ENCODE peak calls at places on chromosome 20, in eight cellular contexts. V, R, C, N, H, P, F and Y are unnamed samples.

GRCh38 chr20:760751-761417 is 7.4 kb downstream of the SLC52A3 start:
- DNase-seq in F (peak; percentile 85), R (peak; percentile 66), V (peak; percentile 73), H (peak; percentile 13), C (peak; percentile 91), N (no peak), P (no peak), Y (peak; percentile 43)

GRCh38 chr20:41717464-41717863 is 99.3 kb upstream of the CHD6 start:
- DNase-seq in R (no peak), C (no peak), P (peak; percentile 93), V (no peak), H (peak; percentile 41), F (no peak), N (no peak), Y (no peak)

GRCh38 chr20:2697768-2698167 is 5.2 kb downstream of the EBF4 start:
- DNase-seq in P (no peak), C (peak; percentile 16), N (no peak), F (peak; percentile 41), V (no peak), R (no peak), H (no peak), Y (no peak)

GRCh38 chr20:42461965-42462593 is 727.6 kb downstream of the PTPRT start:
- DNase-seq in P (no peak), N (no peak), H (no peak), V (no peak), F (no peak), C (no peak), R (peak; percentile 5), Y (no peak)

GRCh38 chr20:9551808-9552550 is 37.6 kb downstream of the LAMP5 start:
- DNase-seq in C (no peak), V (no peak), R (no peak), N (no peak), F (no peak), H (no peak), P (no peak), Y (peak; percentile 4)

GRCh38 chr20:36468149-36469000 is 72.9 kb upstream of the MYL9 start:
- DNase-seq in H (no peak), R (no peak), F (no peak), P (no peak), N (no peak), C (no peak), V (no peak), Y (no peak)

GRCh38 chr20:341682-342081 is 5.2 kb upstream of the NRSN2 start:
- DNase-seq in H (peak; percentile 96), V (peak; percentile 49), F (peak; percentile 68), P (no peak), C (no peak), R (no peak), N (no peak), Y (peak; percentile 98)

GRCh38 chr20:31355981-31356380 is 12.4 kb upstream of the DEFB118 start:
- DNase-seq in H (no peak), F (no peak), V (no peak), N (no peak), C (no peak), P (no peak), R (no peak), Y (no peak)

GRCh38 chr20:23048283-23049200 is 930 bp downstream of the THBD start:
- DNase-seq in V (peak; percentile 74), F (peak; percentile 67), N (no peak), R (peak; percentile 38), H (peak; percentile 44), C (peak; percentile 93), P (no peak), Y (peak; percentile 14)

GRCh38 chr20:62501801-62502495 is 26.2 kb upstream of the GATA5 start:
- DNase-seq in F (peak; percentile 77), V (no peak), P (no peak), R (no peak), C (no peak), N (peak; percentile 27), H (peak; percentile 67), Y (peak; percentile 93)

GRCh38 chr20:61369731-61370520 is 117.9 kb downstream of the CDH4 start:
- DNase-seq in C (no peak), P (no peak), V (no peak), H (no peak), F (no peak), N (no peak), R (no peak), Y (no peak)

GRCh38 chr20:2652724-2653510 is 485 bp downstream of the NOP56 start:
- DNase-seq in N (no peak), C (no peak), P (no peak), V (no peak), F (peak; percentile 78), R (peak; percentile 76), H (no peak), Y (peak; percentile 44)

GRCh38 chr20:47275548-47275947 is 81.0 kb downstream of the ZMYND8 start:
- DNase-seq in C (no peak), H (no peak), V (no peak), P (no peak), R (no peak), N (no peak), F (no peak), Y (no peak)

GRCh38 chr20:50013976-50014375 is 31.2 kb downstream of the SNAI1 start:
- DNase-seq in F (no peak), C (no peak), N (no peak), H (no peak), R (no peak), V (no peak), P (no peak), Y (no peak)

GRCh38 chr20:56630086-56630493 is 984 bp downstream of the TFAP2C start:
- DNase-seq in F (peak; percentile 64), C (peak; percentile 91), V (peak; percentile 93), R (peak; percentile 61), N (no peak), H (peak; percentile 56), P (no peak), Y (peak; percentile 92)

GRCh38 chr20:32474967-32475819 is 109.9 kb downstream of the NOL4L start:
- DNase-seq in N (no peak), F (no peak), R (no peak), C (peak; percentile 95), V (peak; percentile 86), P (no peak), H (peak; percentile 93), Y (peak; percentile 97)

GRCh38 chr20:53743607-53744260 is 150.1 kb upstream of the ZNF217 start:
- DNase-seq in C (no peak), P (no peak), N (no peak), F (no peak), V (no peak), H (no peak), R (no peak), Y (no peak)

GRCh38 chr20:51125774-51126173 is 102.9 kb upstream of the KCNG1 start:
- DNase-seq in R (no peak), H (no peak), C (no peak), P (no peak), N (no peak), F (no peak), V (no peak), Y (no peak)

GRCh38 chr20:50144362-50144761 is 9.2 kb downstream of the PEDS1 start:
- DNase-seq in H (peak; percentile 99), P (no peak), V (peak; percentile 42), R (no peak), C (no peak), N (no peak), F (no peak), Y (peak; percentile 95)

GRCh38 chr20:46341374-46342044 is 33.2 kb upstream of the CDH22 start:
- DNase-seq in C (no peak), R (no peak), P (no peak), N (no peak), F (no peak), H (no peak), V (no peak), Y (no peak)

GRCh38 chr20:23397961-23398360 is 23.3 kb downstream of the NAPB start:
- DNase-seq in P (no peak), F (no peak), N (no peak), V (peak; percentile 9), R (no peak), H (peak; percentile 62), C (no peak), Y (peak; percentile 55)

GRCh38 chr20:47319517-47320252 is 36.8 kb downstream of the ZMYND8 start:
- DNase-seq in R (no peak), V (peak; percentile 98), F (no peak), N (no peak), P (no peak), C (no peak), H (peak; percentile 78), Y (peak; percentile 51)

GRCh38 chr20:34998331-34998950 is 42.8 kb downstream of the MYH7B start:
- DNase-seq in C (no peak), P (no peak), F (no peak), N (no peak), V (peak; percentile 29), R (no peak), H (no peak), Y (peak; percentile 38)

GRCh38 chr20:38339993-38340392 is 6.3 kb upstream of the LBP start:
- DNase-seq in R (no peak), N (no peak), H (no peak), C (no peak), V (no peak), P (no peak), F (no peak), Y (no peak)

GRCh38 chr20:38452880-38453624 is 17.9 kb upstream of the SNHG17 start:
- DNase-seq in P (no peak), F (no peak), C (no peak), N (no peak), H (peak; percentile 69), R (no peak), V (no peak), Y (peak; percentile 94)

GRCh38 chr20:61185841-61186601 is 66.0 kb upstream of the CDH4 start:
- DNase-seq in C (no peak), F (no peak), V (peak; percentile 79), R (no peak), H (peak; percentile 98), P (no peak), N (no peak), Y (peak; percentile 99)

GRCh38 chr20:11337361-11338130 is 580.1 kb upstream of the BTBD3 start:
- DNase-seq in V (peak; percentile 58), R (no peak), C (no peak), P (no peak), F (no peak), N (no peak), H (no peak), Y (no peak)

GRCh38 chr20:36218380-36219064 is 17.8 kb upstream of the AAR2 start:
- DNase-seq in N (no peak), C (no peak), R (no peak), V (no peak), F (no peak), H (no peak), P (no peak), Y (no peak)

GRCh38 chr20:43462369-43463132 is 4.9 kb downstream of the SRSF6 start:
- DNase-seq in V (no peak), P (no peak), H (no peak), C (no peak), N (no peak), R (no peak), F (no peak), Y (no peak)

GRCh38 chr20:43533060-43533459 is 25.6 kb downstream of the L3MBTL1 start:
- DNase-seq in P (no peak), H (peak; percentile 66), R (no peak), F (no peak), V (no peak), C (no peak), N (no peak), Y (peak; percentile 64)

GRCh38 chr20:38870733-38871559 is 55.3 kb upstream of the FAM83D start:
- DNase-seq in V (peak; percentile 56), N (no peak), R (no peak), H (peak; percentile 2), C (no peak), P (no peak), F (peak; percentile 67), Y (peak; percentile 72)

GRCh38 chr20:44993343-44993742 is 27.0 kb downstream of the STK4 start:
- DNase-seq in N (no peak), R (no peak), C (no peak), F (no peak), H (no peak), P (no peak), V (peak; percentile 43), Y (peak; percentile 54)

GRCh38 chr20:6708010-6708409 is 59.5 kb upstream of the BMP2 start:
- DNase-seq in F (no peak), N (no peak), R (no peak), C (peak; percentile 83), V (peak; percentile 86), H (peak; percentile 53), P (no peak), Y (no peak)

GRCh38 chr20:380763-381580 is 412 bp downstream of the TRIB3 start:
- DNase-seq in R (peak; percentile 69), H (peak; percentile 40), P (no peak), N (peak; percentile 56), F (peak; percentile 89), V (peak; percentile 92), C (peak; percentile 94), Y (peak; percentile 74)